ENCODE peak calls at places on chromosomes 3 and 15, in seven cellular contexts. U is HFFc6, A is natural killer cell, J is PC-9, Z is transverse colon, M is MM.1S, H is GM20000. B is an unnamed sample.

GRCh38 chr15:49718234-49718633 is 97.4 kb downstream of the DTWD1 start:
- DNase-seq in U (peak; percentile 11), A (no peak), M (no peak), Z (no peak), H (no peak), J (no peak), B (no peak)

GRCh38 chr3:143428351-143428750 is 308.8 kb downstream of the CHST2 start:
- DNase-seq in J (no peak), M (no peak), H (no peak), U (no peak), A (no peak), Z (no peak), B (no peak)

GRCh38 chr15:74307827-74308642 is 59.4 kb downstream of the CYP11A1 start:
- DNase-seq in Z (peak; percentile 45), A (no peak), J (peak; percentile 68), M (peak; percentile 38), U (peak; percentile 47), H (peak; percentile 70), B (no peak)

GRCh38 chr3:144033863-144034262 is 62.2 kb downstream of the DIPK2A start:
- DNase-seq in M (no peak), Z (no peak), A (no peak), U (no peak), J (no peak), H (no peak), B (no peak)

GRCh38 chr3:12191559-12191958 is 32.8 kb upstream of the TIMP4 start:
- DNase-seq in M (no peak), U (no peak), A (no peak), H (no peak), J (no peak), Z (no peak), B (no peak)

GRCh38 chr3:34207826-34208225 is 409.4 kb downstream of the PDCD6IP start:
- DNase-seq in H (no peak), J (no peak), Z (no peak), M (no peak), A (no peak), U (no peak), B (no peak)

GRCh38 chr15:55764398-55764797 is 21.4 kb upstream of the PRTG start:
- DNase-seq in J (no peak), M (no peak), U (no peak), H (no peak), A (no peak), Z (no peak), B (no peak)

GRCh38 chr15:34855893-34856292 is 60.5 kb upstream of the ACTC1 start:
- DNase-seq in J (no peak), U (peak; percentile 25), H (no peak), Z (no peak), M (no peak), A (no peak), B (no peak)

GRCh38 chr3:189515916-189516531 is 115.2 kb upstream of the TP63 start:
- DNase-seq in Z (no peak), U (no peak), H (no peak), A (no peak), M (no peak), J (no peak), B (no peak)

GRCh38 chr3:197203714-197204146 is 94.7 kb downstream of the DLG1 start:
- DNase-seq in U (no peak), Z (no peak), J (no peak), M (peak; percentile 19), H (no peak), A (no peak), B (no peak)

GRCh38 chr3:57164606-57165573 is at the start of gene IL17RD:
- DNase-seq in U (no peak), Z (peak; percentile 79), J (peak; percentile 72), H (peak; percentile 91), A (no peak), M (peak; percentile 78), B (peak; percentile 83)

GRCh38 chr3:59388555-59389280 is 338.9 kb upstream of the CFAP20DC start:
- DNase-seq in M (peak; percentile 66), Z (no peak), U (no peak), H (peak; percentile 40), J (no peak), A (no peak), B (no peak)

GRCh38 chr3:107361633-107362032 is 15.6 kb upstream of the CCDC54 start:
- DNase-seq in U (no peak), M (no peak), Z (no peak), H (no peak), A (no peak), J (no peak), B (no peak)

GRCh38 chr15:67019886-67020520 is 45.4 kb upstream of the SMAD3 start:
- DNase-seq in M (no peak), Z (no peak), A (no peak), U (no peak), J (no peak), H (no peak), B (no peak)

GRCh38 chr3:197454014-197454413 is 101.8 kb downstream of the BDH1 start:
- DNase-seq in M (peak; percentile 37), A (no peak), Z (peak; percentile 28), U (peak; percentile 37), H (peak; percentile 51), J (peak; percentile 46), B (no peak)

GRCh38 chr3:171874879-171875278 is 31.7 kb downstream of the TMEM212 start:
- DNase-seq in J (no peak), H (no peak), M (no peak), U (no peak), Z (no peak), A (no peak), B (no peak)

GRCh38 chr15:34606545-34606944 is 23.1 kb upstream of the GOLGA8B start:
- DNase-seq in A (no peak), J (no peak), M (no peak), H (no peak), Z (no peak), U (no peak), B (no peak)

GRCh38 chr3:137761099-137761562 is 3.0 kb upstream of the SOX14 start:
- DNase-seq in H (no peak), U (no peak), A (no peak), M (no peak), J (no peak), Z (no peak), B (no peak)

GRCh38 chr3:24683511-24684384 is 189.1 kb upstream of the THRB start:
- DNase-seq in A (no peak), U (peak; percentile 56), J (peak; percentile 15), Z (peak; percentile 12), M (no peak), H (no peak), B (no peak)

GRCh38 chr3:39025222-39025970 is 26.3 kb downstream of the SCN11A start:
- DNase-seq in Z (no peak), M (no peak), A (no peak), J (no peak), U (no peak), H (no peak), B (no peak)

GRCh38 chr3:105801397-105801796 is 67.4 kb downstream of the CBLB start:
- DNase-seq in Z (no peak), U (no peak), A (no peak), M (no peak), J (no peak), H (no peak), B (no peak)

GRCh38 chr3:55445551-55445950 is 41.6 kb downstream of the WNT5A start:
- DNase-seq in H (no peak), Z (peak; percentile 74), U (no peak), J (no peak), M (no peak), A (no peak), B (no peak)

GRCh38 chr3:128480278-128480677 is 12.7 kb downstream of the GATA2 start:
- DNase-seq in H (no peak), Z (no peak), J (no peak), M (no peak), A (no peak), U (no peak), B (no peak)

DNA sequence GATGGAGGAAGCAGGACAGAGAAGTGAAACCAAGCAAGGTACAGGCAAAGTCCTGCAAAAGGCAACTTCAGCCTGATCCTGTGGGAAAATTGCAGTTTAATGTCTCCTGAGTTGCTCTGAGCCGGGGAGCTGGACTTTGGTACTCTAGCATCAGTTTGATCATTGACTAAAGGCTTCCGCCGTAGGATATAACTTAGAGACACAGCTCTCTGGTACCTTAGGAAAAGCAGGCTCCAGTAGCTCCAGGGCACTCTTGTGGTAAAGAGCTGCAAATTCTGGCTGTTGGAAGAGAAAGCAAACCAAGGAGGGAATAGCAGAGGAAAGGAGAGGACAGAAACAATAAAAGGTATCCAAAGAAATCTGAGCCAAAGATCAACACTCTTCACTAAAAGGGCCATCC is 521.1 kb downstream of the PLOD2 start:
- DNase-seq in M (no peak), Z (no peak), A (no peak), U (no peak), J (no peak), H (no peak), B (no peak)
- TF ChIP-seq CTCF in M (no peak), Z (no peak), A (no peak), U (no peak), J (no peak), H (no peak), B (no peak)

DNA sequence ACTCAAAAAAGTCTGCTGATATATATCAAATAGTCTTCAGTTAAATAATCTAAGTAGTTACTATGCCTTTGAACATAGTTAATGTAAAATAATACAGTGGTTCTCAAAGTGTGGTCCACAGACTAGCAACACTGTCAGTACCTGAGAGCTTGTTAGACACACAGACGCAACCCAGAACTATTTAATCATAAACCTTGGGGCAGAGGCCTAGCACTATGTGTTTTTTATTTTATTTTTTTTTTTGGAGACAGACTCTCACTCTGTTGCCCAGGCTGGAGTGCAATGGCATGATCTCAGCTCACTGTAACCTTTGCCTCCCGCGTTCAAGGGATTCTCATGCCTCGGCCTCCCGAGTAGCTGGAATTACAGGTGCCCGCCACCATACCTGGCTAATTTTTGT is 34.7 kb downstream of the GRAMD1C start:
- DNase-seq in H (no peak), M (no peak), U (no peak), J (no peak), Z (no peak), A (no peak), B (no peak)
- TF ChIP-seq CTCF in H (no peak), M (no peak), U (no peak), J (no peak), Z (no peak), A (no peak), B (no peak)

GRCh38 chr15:80242132-80242769 is 9.8 kb downstream of the CTXND1 start:
- DNase-seq in M (peak; percentile 65), U (peak; percentile 12), J (no peak), H (peak; percentile 58), A (no peak), Z (peak; percentile 12), B (peak; percentile 55)
- TF ChIP-seq CTCF in M (peak; percentile 87), U (peak; percentile 79), J (peak; percentile 59), H (peak; percentile 69), A (no peak), Z (peak; percentile 25), B (peak; percentile 74)

DNA sequence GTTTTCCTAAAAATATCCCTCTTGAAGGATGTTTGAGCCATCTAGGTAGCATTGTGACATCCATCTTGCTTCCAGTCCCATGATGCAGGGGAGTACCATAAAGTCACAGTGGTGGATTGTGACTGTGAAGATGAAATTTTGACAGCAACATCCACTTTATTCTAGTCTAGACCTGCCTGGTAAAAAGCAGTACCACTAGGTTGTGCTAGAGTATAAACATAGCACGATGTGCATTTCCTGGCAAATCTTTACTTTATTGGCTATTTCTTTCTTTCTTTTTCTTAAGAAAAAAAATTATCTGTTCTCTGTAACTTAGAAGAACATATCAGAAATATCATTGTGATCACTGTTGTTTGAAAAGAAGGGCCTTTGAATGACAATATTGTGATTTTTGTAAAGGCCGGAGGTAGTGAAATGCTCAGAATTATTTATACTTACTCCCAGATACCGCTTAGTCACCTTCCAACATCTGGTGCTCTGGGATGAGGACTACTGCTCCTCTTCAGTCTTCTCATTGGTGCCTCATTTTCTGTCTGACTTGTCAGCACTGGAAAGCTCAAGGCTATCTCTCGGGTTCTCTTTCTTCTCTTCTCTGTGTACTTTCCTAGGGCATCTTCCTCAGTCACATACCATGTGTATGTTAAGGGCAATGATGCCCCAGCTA is 35.6 kb downstream of the AGBL1 start:
- DNase-seq in Z (no peak), U (no peak), J (no peak), M (no peak), H (no peak), A (no peak), B (no peak)
- TF ChIP-seq CTCF in Z (no peak), U (no peak), J (no peak), M (peak; percentile 32), H (no peak), A (no peak), B (peak; percentile 58)

B was measured in type B pancreatic cell.